ENCODE peak calls at places on chromosomes 12 and 14, in six cellular contexts. N is A673, Z is PC-3, F is DND-41, H is mammary epithelial cell, X is fibroblast of lung. P is an unnamed sample.

GRCh38 chr14:34693228-34693939 is 21.0 kb downstream of the CFL2 start:
- DNase-seq in N (peak; percentile 23), Z (peak; percentile 32), F (no peak), H (peak; percentile 47), X (no peak), P (peak; percentile 16)

GRCh38 chr14:89669209-89669608 is 252.2 kb upstream of the FOXN3 start:
- DNase-seq in N (no peak), Z (no peak), F (no peak), H (no peak), X (no peak), P (no peak)

GRCh38 chr12:88052686-88053085 is 23.5 kb upstream of the C12orf50 start:
- DNase-seq in N (peak; percentile 60), Z (peak; percentile 67), F (peak; percentile 18), H (peak; percentile 25), X (peak; percentile 58), P (peak; percentile 53)

GRCh38 chr12:26028953-26029740 is 70.7 kb downstream of the RASSF8 start:
- DNase-seq in N (peak; percentile 56), Z (peak; percentile 85), F (peak; percentile 15), H (peak; percentile 25), X (peak; percentile 80), P (peak; percentile 59)

GRCh38 chr14:70707138-70708038 is 65.7 kb downstream of the TTC9 start:
- DNase-seq in N (peak; percentile 88), Z (peak; percentile 88), F (peak; percentile 24), H (peak; percentile 95), X (no peak), P (no peak)

GRCh38 chr12:85029456-85029855 is 6.6 kb downstream of the TSPAN19 start:
- DNase-seq in N (peak; percentile 64), Z (peak; percentile 71), F (no peak), H (peak; percentile 14), X (peak; percentile 59), P (peak; percentile 61)

GRCh38 chr12:66896797-66897196 is 217.9 kb upstream of the GRIP1 start:
- DNase-seq in N (no peak), Z (no peak), F (no peak), H (no peak), X (no peak), P (no peak)

GRCh38 chr12:40068416-40068815 is 37.5 kb downstream of the SLC2A13 start:
- DNase-seq in N (no peak), Z (no peak), F (no peak), H (no peak), X (no peak), P (no peak)

GRCh38 chr12:5912437-5913334 is 32.4 kb downstream of the ANO2 start:
- DNase-seq in N (peak; percentile 24), Z (peak; percentile 7), F (no peak), H (no peak), X (no peak), P (peak; percentile 82)

GRCh38 chr12:108589028-108589839 is 8.7 kb downstream of the TMEM119 start:
- DNase-seq in N (no peak), Z (no peak), F (no peak), H (no peak), X (peak; percentile 74), P (peak; percentile 35)

GRCh38 chr14:71996615-71997014 is 64.4 kb downstream of the RGS6 start:
- DNase-seq in N (no peak), Z (no peak), F (no peak), H (no peak), X (no peak), P (no peak)
- H3K4me3 ChIP-seq in N (no peak overlapping the region), Z (no peak overlapping the region), F (no peak overlapping the region), H (no peak overlapping the region), X (no peak overlapping the region), P (no peak overlapping the region)

GRCh38 chr12:51868821-51869489 is 18.9 kb upstream of the ANKRD33 start:
- DNase-seq in N (no peak), Z (no peak), F (no peak), H (no peak), X (no peak), P (peak; percentile 52)
- TF ChIP-seq EZH2 in N (no peak), Z (no peak), F (no peak), H (peak; percentile 70), X (no peak), P (peak; percentile 76)

GRCh38 chr12:12720637-12721250 is 3.6 kb downstream of the CDKN1B start:
- DNase-seq in N (no peak), Z (peak; percentile 7), F (peak; percentile 44), H (peak; percentile 41), X (no peak), P (no peak)
- H3K4me3 ChIP-seq in N (peak overlapping the region; percentile 96), Z (peak overlapping the region; percentile 94), F (peak overlapping the region; percentile 82), H (peak overlapping the region; percentile 24), X (peak overlapping the region; percentile 97), P (peak overlapping the region; percentile 98)

DNA sequence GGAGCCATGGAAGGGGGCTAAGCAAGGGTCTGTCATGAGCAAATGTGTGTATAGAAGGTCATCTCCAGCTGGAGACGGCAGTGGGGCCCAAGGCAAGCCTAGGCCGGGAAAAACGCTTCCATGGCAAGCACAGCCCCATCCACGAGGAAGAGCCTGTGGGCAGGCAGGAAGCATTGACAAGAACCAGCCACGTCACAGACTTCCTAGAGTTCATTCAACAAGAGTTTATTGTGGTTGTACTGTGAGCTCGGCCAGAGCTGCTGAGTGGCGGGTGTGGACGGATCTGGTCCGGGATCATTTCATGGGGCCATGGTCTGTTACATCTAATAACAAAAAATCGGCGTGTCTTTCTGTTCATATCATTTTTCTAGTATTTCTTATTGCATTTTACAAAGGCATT is 311.7 kb downstream of the TMEM121 start:
- DNase-seq in N (no peak), Z (no peak), F (no peak), H (no peak), X (no peak), P (no peak)
- TF ChIP-seq EZH2 in N (no peak), Z (no peak), F (no peak), H (no peak), X (no peak), P (no peak)

GRCh38 chr12:113361574-113362370 is 3.4 kb downstream of the PLBD2 start:
- DNase-seq in N (no peak), Z (no peak), F (no peak), H (no peak), X (peak; percentile 9), P (no peak)

GRCh38 chr12:113358381-113359132 is at the start of gene PLBD2:
- DNase-seq in N (peak; percentile 96), Z (peak; percentile 93), F (peak; percentile 94), H (peak; percentile 87), X (peak; percentile 90), P (peak; percentile 98)

GRCh38 chr12:113359133-113359938 is 949 bp downstream of the PLBD2 start:
- DNase-seq in N (no peak), Z (peak; percentile 23), F (no peak), H (no peak), X (peak; percentile 19), P (no peak)

GRCh38 chr12:113364698-113365097 is 6.3 kb downstream of the PLBD2 start:
- DNase-seq in N (no peak), Z (no peak), F (no peak), H (no peak), X (no peak), P (no peak)

DNA sequence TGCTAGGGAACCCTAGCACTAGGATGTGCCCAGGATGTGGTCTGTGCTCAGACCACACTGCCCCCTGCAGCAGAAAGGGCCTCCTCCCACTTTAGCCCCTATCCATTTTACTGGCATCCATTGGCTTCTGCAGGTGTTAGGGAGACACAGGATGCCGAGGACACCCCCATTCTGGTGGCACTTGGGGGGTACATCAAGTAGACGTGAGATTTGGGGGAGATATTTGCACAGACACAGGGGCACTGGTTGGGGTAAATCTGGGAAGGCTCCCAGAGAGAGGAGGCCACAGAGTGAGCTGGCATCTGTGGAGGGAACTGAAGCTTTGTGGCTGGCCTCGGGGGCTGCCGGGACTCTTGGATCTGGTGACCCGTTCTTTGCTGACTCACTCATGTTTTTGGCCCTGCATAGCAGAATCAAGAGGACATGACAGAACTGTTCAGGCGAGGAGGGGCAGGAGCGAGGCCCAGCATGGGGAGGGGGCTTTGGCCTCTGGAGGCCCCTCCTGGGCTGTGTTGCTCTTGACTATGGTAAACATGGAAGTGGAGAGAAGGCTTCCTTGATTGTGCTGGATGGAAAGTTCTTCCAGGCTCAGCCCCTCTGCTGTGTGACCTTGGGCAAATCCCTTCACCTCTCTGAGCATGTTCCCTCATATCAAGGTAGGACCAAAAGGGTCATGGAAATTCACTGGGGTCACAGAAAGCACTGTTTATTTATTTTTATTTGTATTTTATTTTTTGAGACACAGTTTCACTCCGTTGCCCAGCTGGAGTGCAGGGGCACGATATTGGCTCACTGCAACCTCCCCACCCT is 1.8 kb downstream of the PLBD2 start:
- DNase-seq in N (no peak), Z (peak; percentile 19), F (no peak), H (no peak), X (no peak), P (no peak)
- H3K4me3 ChIP-seq in N (peak overlapping the region; percentile 96), Z (peak overlapping the region; percentile 86), F (no peak overlapping the region), H (no peak overlapping the region), X (peak overlapping the region; percentile 89), P (no peak overlapping the region)

GRCh38 chr12:102956738-102957338 is 636 bp upstream of the ASCL1 start:
- DNase-seq in N (no peak), Z (no peak), F (no peak), H (no peak), X (no peak), P (no peak)
- TF ChIP-seq EZH2 in N (peak; percentile 32), Z (no peak), F (no peak), H (no peak), X (no peak), P (peak; percentile 57)

GRCh38 chr12:13976028-13976584 is 5.3 kb downstream of the GRIN2B start:
- DNase-seq in N (peak; percentile 9), Z (no peak), F (no peak), H (no peak), X (no peak), P (peak; percentile 12)

GRCh38 chr12:13976880-13977279 is 4.5 kb downstream of the GRIN2B start:
- DNase-seq in N (no peak), Z (no peak), F (no peak), H (no peak), X (no peak), P (no peak)

GRCh38 chr12:13981296-13981962 is at the start of gene GRIN2B:
- DNase-seq in N (no peak), Z (no peak), F (no peak), H (no peak), X (no peak), P (peak; percentile 58)

GRCh38 chr12:13982010-13982409 is 608 bp upstream of the GRIN2B start:
- DNase-seq in N (peak; percentile 14), Z (no peak), F (no peak), H (no peak), X (no peak), P (peak; percentile 85)

GRCh38 chr12:13980548-13981295 is 680 bp downstream of the GRIN2B start:
- DNase-seq in N (no peak), Z (no peak), F (no peak), H (no peak), X (no peak), P (peak; percentile 64)
- H3K4me3 ChIP-seq in N (no peak overlapping the region), Z (no peak overlapping the region), F (no peak overlapping the region), H (peak overlapping the region; percentile 26), X (no peak overlapping the region), P (peak overlapping the region; percentile 54)